ENCODE peak calls at places on chromosomes 3 and 15, in eight cellular contexts. M is spleen, O is esophagus muscularis mucosa, N is Panc1, I is sigmoid colon, K is HepG2, B is transverse colon, A is stomach. Q is an unnamed sample.

GRCh38 chr3:36497234-36497633 is 116.9 kb downstream of the STAC start:
- DNase-seq in B (no peak), N (no peak), K (no peak), O (no peak), A (no peak), I (no peak), M (no peak), Q (no peak)

GRCh38 chr3:65950340-65951326 is 88.1 kb downstream of the MAGI1 start:
- DNase-seq in B (no peak), N (no peak), I (no peak), M (no peak), O (no peak), K (no peak), A (no peak), Q (no peak)

GRCh38 chr3:186594591-186595113 is 18.2 kb upstream of the AHSG start:
- DNase-seq in A (no peak), B (no peak), I (no peak), M (no peak), K (peak; percentile 40), N (no peak), O (no peak), Q (no peak)

GRCh38 chr15:49124371-49124770 is 31.0 kb downstream of the COPS2 start:
- DNase-seq in K (no peak), B (no peak), A (no peak), I (no peak), O (no peak), N (no peak), M (no peak), Q (no peak)

GRCh38 chr15:84023636-84024035 is 211.9 kb upstream of the GOLGA6L4 start:
- DNase-seq in K (peak; percentile 24), O (peak; percentile 31), M (no peak), I (no peak), A (no peak), N (no peak), B (peak; percentile 15), Q (peak; percentile 24)

GRCh38 chr15:52683585-52683984 is 4.4 kb upstream of the ATOSA start:
- DNase-seq in I (no peak), O (no peak), N (no peak), B (no peak), M (no peak), A (no peak), K (no peak), Q (no peak)

GRCh38 chr3:97504463-97504862 is 260.1 kb upstream of the ARL6 start:
- DNase-seq in B (no peak), K (no peak), N (no peak), I (no peak), M (no peak), A (no peak), O (no peak), Q (no peak)

GRCh38 chr15:68278345-68279217 is 1.0 kb downstream of the FEM1B start:
- DNase-seq in N (no peak), O (no peak), A (no peak), B (no peak), M (peak; percentile 21), K (peak; percentile 65), I (no peak), Q (peak; percentile 30)

DNA sequence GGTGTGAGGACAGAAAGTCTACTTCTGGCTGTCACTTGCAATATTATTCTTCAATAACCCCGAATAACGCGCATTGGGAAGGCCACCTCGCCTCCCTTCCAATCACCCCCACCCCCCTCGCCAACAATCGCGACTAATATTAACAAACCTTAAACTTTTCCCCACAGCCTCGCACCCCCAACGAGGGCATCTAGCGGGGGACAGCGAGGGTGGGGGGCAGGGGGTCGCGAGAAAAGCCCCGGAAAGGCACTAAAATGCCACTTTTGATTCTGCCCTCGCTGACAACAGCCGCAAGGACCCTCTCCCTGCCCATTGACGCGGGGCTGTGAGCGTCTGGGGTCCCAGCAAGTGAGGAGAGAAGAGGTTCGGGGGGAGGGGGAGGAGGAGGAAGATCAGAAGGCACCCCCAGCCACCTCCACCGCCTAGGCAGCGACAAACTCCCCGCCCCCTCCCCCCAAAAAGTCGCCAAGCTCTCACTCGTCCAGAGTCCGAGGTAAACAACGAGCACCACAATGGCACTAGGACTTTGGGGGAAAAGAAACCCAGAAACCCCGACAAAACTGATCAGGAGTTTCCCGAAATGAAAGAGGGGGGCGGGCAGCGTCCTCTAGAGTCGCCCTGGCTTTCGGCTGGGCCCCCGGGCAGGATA is 802 bp downstream of the SATB1 start:
- DNase-seq in I (peak; percentile 63), A (no peak), M (peak; percentile 84), O (no peak), K (no peak), N (no peak), B (peak; percentile 15), Q (peak; percentile 8)
- H3K27ac ChIP-seq in I (peak overlapping the region; percentile 95), A (peak overlapping the region; percentile 93), M (peak overlapping the region; percentile 92), O (peak overlapping the region; percentile 90), K (no peak overlapping the region), N (no peak overlapping the region), B (peak overlapping the region; percentile 91), Q (peak overlapping the region; percentile 91)

GRCh38 chr3:143065364-143065763 is 54.2 kb upstream of the CHST2 start:
- DNase-seq in K (no peak), I (no peak), N (no peak), M (no peak), O (no peak), B (no peak), A (no peak), Q (no peak)
- TF ChIP-seq POLR2AphosphoS5 in K (no peak), I (no peak), N (no peak), M (peak; percentile 42), O (no peak), B (no peak), A (no peak), Q (no peak)

GRCh38 chr3:115239717-115240116 is 92.6 kb upstream of the ZBTB20 start:
- DNase-seq in N (peak; percentile 59), O (no peak), I (peak; percentile 60), K (peak; percentile 9), M (no peak), B (no peak), A (no peak), Q (no peak)
- H3K4me3 ChIP-seq in N (no peak overlapping the region), O (no peak overlapping the region), I (no peak overlapping the region), K (no peak overlapping the region), M (no peak overlapping the region), B (no peak overlapping the region), A (no peak overlapping the region), Q (no peak overlapping the region)

GRCh38 chr15:70322051-70322668 is 224.4 kb upstream of the TLE3 start:
- DNase-seq in M (no peak), I (no peak), K (no peak), O (peak; percentile 53), B (no peak), A (no peak), N (no peak), Q (no peak)

GRCh38 chr15:70323111-70323851 is 225.6 kb upstream of the TLE3 start:
- DNase-seq in A (peak; percentile 38), K (no peak), N (no peak), I (peak; percentile 93), M (no peak), O (peak; percentile 96), B (peak; percentile 51), Q (peak; percentile 67)

GRCh38 chr15:70327328-70328136 is 229.8 kb upstream of the TLE3 start:
- DNase-seq in O (peak; percentile 24), K (no peak), A (no peak), M (no peak), I (no peak), B (no peak), N (no peak), Q (no peak)

GRCh38 chr15:70321106-70321809 is 223.5 kb upstream of the TLE3 start:
- DNase-seq in A (no peak), N (no peak), O (no peak), I (no peak), B (no peak), M (no peak), K (no peak), Q (no peak)

GRCh38 chr15:70324001-70324974 is 226.6 kb upstream of the TLE3 start:
- DNase-seq in K (no peak), B (no peak), A (peak; percentile 36), I (peak; percentile 79), N (no peak), O (peak; percentile 91), M (no peak), Q (peak; percentile 94)
- H3K27ac ChIP-seq in K (no peak overlapping the region), B (peak overlapping the region; percentile 71), A (peak overlapping the region; percentile 82), I (peak overlapping the region; percentile 91), N (peak overlapping the region; percentile 17), O (peak overlapping the region; percentile 60), M (no peak overlapping the region), Q (peak overlapping the region; percentile 55)

GRCh38 chr15:61654918-61655317 is 405.3 kb downstream of the VPS13C start:
- DNase-seq in N (no peak), M (no peak), I (no peak), K (no peak), O (peak; percentile 83), A (no peak), B (no peak), Q (no peak)
- TF ChIP-seq POLR2AphosphoS5 in N (no peak), M (no peak), I (no peak), K (no peak), O (no peak), A (no peak), B (no peak), Q (no peak)

DNA sequence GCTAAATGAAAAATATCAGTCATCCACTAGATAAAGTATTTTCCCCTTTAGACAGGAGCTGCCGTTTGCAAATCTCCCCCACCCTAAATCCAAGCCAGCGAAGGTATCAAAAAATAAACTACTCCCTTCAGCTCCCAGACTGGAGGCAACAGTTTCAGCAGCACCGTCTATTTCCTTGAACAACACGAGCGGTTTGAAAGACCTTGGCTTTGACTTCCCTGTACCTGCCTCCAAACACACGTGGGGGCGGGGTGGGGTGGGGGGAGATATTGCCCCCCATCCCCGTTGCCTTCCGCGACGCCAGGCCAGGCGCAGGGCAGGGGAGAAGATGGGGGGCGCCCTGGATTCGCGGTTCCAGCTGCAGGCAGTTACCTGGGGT is 804 bp upstream of the CACNA1D start:
- DNase-seq in O (peak; percentile 72), B (no peak), K (no peak), N (no peak), A (no peak), M (no peak), I (no peak), Q (no peak)
- H3K4me3 ChIP-seq in O (peak overlapping the region; percentile 62), B (peak overlapping the region; percentile 93), K (peak overlapping the region; percentile 60), N (peak overlapping the region; percentile 50), A (peak overlapping the region; percentile 73), M (peak overlapping the region; percentile 40), I (peak overlapping the region; percentile 63), Q (peak overlapping the region; percentile 65)

Q was measured in prostate gland.